ENCODE peak calls at places on chromosomes 11 and 22, in ten cellular contexts. N, R, I, Y, D, E, M, S, U and G are unnamed samples.

GRCh38 chr22:30838111-30838510 is 130.5 kb downstream of the MORC2 start:
- DNase-seq in U (no peak), M (peak), S (no peak), D (no peak), I (no peak), N (no peak), R (no peak), Y (no peak), E (no peak), G (no peak)

GRCh38 chr11:14934641-14935351 is 37.4 kb downstream of the CALCA start:
- DNase-seq in Y (no peak), S (no peak), D (no peak), I (no peak), M (no peak), E (no peak), U (no peak), R (no peak), N (no peak), G (no peak)

GRCh38 chr11:71477637-71478011 is 24.6 kb downstream of the NADSYN1 start:
- DNase-seq in M (no peak), D (no peak), S (no peak), I (no peak), R (peak), U (no peak), N (no peak), E (no peak), Y (no peak), G (no peak)

GRCh38 chr11:7098235-7098832 is 9.5 kb downstream of the RBMXL2 start:
- DNase-seq in Y (peak), U (peak), E (no peak), D (no peak), I (peak), R (no peak), N (peak), M (peak), S (no peak), G (no peak)

GRCh38 chr11:19679952-19680823 is 32.4 kb upstream of the NAV2 start:
- DNase-seq in U (no peak), D (no peak), E (no peak), S (peak), M (peak), R (peak), N (peak), Y (peak), I (peak), G (peak)

GRCh38 chr22:23242473-23243001 is 62.2 kb downstream of the BCR start:
- DNase-seq in S (no peak), N (no peak), U (no peak), D (no peak), Y (peak), M (peak), R (peak), E (no peak), I (peak), G (no peak)

GRCh38 chr11:83725161-83725560 is 439.0 kb upstream of the CCDC90B start:
- DNase-seq in I (no peak), M (no peak), Y (peak), D (no peak), N (no peak), E (no peak), S (no peak), U (no peak), R (peak), G (no peak)

GRCh38 chr11:75734491-75735180 is 17.0 kb downstream of the MOGAT2 start:
- DNase-seq in E (no peak), U (no peak), M (no peak), D (no peak), I (no peak), S (no peak), Y (no peak), N (no peak), R (no peak), G (no peak)

GRCh38 chr11:113547739-113548138 is 72.5 kb upstream of the DRD2 start:
- DNase-seq in R (no peak), U (no peak), D (no peak), Y (no peak), S (no peak), E (no peak), M (no peak), I (no peak), N (no peak), G (no peak)

GRCh38 chr22:30324008-30324730 is 2.6 kb downstream of the TBC1D10A start:
- DNase-seq in Y (no peak), D (no peak), I (peak), E (no peak), S (no peak), M (peak), N (no peak), R (no peak), U (no peak), G (no peak)

GRCh38 chr11:952406-953385 is 27.0 kb downstream of the AP2A2 start:
- DNase-seq in S (no peak), I (peak), Y (peak), N (no peak), D (no peak), E (no peak), U (no peak), R (no peak), M (peak), G (peak)

GRCh38 chr11:46529086-46529905 is 64.5 kb downstream of the AMBRA1 start:
- DNase-seq in S (peak), U (peak), D (peak), M (peak), R (peak), Y (peak), I (peak), E (peak), N (peak), G (peak)

GRCh38 chr22:37518509-37519267 is 527 bp downstream of the CARD10 start:
- DNase-seq in R (no peak), D (no peak), U (peak), N (no peak), E (peak), I (no peak), Y (peak), S (no peak), M (no peak), G (peak)

GRCh38 chr11:122748968-122749687 is 89.2 kb upstream of the CRTAM start:
- DNase-seq in D (no peak), U (peak), S (peak), R (no peak), M (peak), E (no peak), I (peak), Y (peak), N (no peak), G (no peak)

GRCh38 chr22:44576311-44577260 is 78.6 kb upstream of the RTL6 start:
- DNase-seq in I (no peak), N (no peak), D (no peak), R (peak), Y (no peak), S (peak), M (no peak), U (no peak), E (no peak), G (no peak)

GRCh38 chr11:128195756-128196155 is 391.6 kb downstream of the ETS1 start:
- DNase-seq in E (no peak), Y (no peak), D (no peak), U (no peak), R (no peak), M (no peak), S (no peak), I (no peak), N (no peak), G (no peak)

GRCh38 chr11:70016666-70017347 is 61.3 kb upstream of the ANO1 start:
- DNase-seq in S (no peak), D (no peak), Y (no peak), R (no peak), N (peak), U (no peak), E (no peak), I (peak), M (peak), G (no peak)

GRCh38 chr22:29128891-29129643 is 56.2 kb downstream of the KREMEN1 start:
- DNase-seq in E (no peak), N (no peak), Y (no peak), M (peak), D (no peak), R (no peak), U (no peak), S (no peak), I (no peak), G (no peak)

GRCh38 chr22:30573594-30574094 is 821 bp downstream of the GAL3ST1 start:
- DNase-seq in D (no peak), R (no peak), N (no peak), Y (no peak), I (no peak), M (no peak), U (no peak), S (no peak), E (no peak), G (no peak)

GRCh38 chr11:86288776-86289507 is 13.1 kb upstream of the HIKESHI start:
- DNase-seq in R (no peak), N (no peak), I (no peak), D (no peak), M (no peak), S (no peak), E (no peak), U (no peak), Y (no peak), G (no peak)

GRCh38 chr11:63671322-63672155 is at the start of gene ATL3:
- DNase-seq in R (peak), Y (peak), S (peak), D (peak), I (peak), U (peak), N (peak), E (peak), M (peak), G (peak)

GRCh38 chr22:31044262-31044861 is 36.8 kb upstream of the SMTN start:
- DNase-seq in U (no peak), I (no peak), E (no peak), S (no peak), R (peak), M (peak), D (no peak), N (no peak), Y (no peak), G (peak)

DNA sequence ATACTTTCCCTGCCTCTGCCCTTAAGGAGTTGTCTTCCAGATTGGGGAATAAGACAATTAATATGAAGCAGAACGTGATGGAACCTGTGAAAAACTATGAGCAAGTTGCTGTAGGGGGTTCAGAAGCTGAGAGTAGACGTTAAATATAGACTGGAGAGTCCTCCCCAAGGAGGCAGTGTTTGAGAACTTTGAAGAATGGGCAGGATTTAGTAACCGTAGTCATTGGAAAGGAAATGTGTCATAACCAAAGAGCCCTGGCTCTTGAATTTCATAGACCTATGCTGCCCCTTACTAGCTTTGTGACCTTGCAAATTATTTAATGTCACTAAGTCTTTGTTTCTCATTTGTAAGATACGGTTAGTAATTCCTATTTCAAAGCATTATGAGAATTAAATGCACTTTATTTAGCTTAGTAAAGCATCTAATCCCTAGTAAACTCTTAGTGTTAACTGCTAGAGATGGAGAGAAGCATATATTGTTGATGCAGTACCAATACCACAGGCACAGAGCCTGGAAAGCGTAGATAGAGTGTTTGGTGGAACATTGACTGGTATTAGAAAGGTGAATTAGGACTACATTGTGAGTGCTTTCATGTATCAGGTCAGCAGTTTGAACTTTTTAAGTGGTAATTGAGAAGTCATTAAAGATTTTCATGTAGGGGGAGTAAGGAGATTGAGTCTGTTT is 54.1 kb downstream of the MCAM start:
- DNase-seq in S (no peak), M (peak), D (no peak), N (no peak), E (no peak), R (no peak), U (no peak), Y (no peak), I (peak), G (no peak)
- TF ChIP-seq CTCF in S (no peak), M (peak), D (no peak), N (no peak), E (no peak), R (no peak), U (no peak), Y (no peak), I (no peak), G (no peak)

GRCh38 chr22:39384750-39385480 is 14.7 kb upstream of the TAB1 start:
- DNase-seq in I (no peak), M (peak), E (no peak), U (no peak), D (no peak), N (no peak), R (peak), S (no peak), Y (peak), G (no peak)
- TF ChIP-seq CTCF in I (peak), M (peak), E (no peak), U (no peak), D (no peak), N (no peak), R (peak), S (no peak), Y (peak), G (no peak)

DNA sequence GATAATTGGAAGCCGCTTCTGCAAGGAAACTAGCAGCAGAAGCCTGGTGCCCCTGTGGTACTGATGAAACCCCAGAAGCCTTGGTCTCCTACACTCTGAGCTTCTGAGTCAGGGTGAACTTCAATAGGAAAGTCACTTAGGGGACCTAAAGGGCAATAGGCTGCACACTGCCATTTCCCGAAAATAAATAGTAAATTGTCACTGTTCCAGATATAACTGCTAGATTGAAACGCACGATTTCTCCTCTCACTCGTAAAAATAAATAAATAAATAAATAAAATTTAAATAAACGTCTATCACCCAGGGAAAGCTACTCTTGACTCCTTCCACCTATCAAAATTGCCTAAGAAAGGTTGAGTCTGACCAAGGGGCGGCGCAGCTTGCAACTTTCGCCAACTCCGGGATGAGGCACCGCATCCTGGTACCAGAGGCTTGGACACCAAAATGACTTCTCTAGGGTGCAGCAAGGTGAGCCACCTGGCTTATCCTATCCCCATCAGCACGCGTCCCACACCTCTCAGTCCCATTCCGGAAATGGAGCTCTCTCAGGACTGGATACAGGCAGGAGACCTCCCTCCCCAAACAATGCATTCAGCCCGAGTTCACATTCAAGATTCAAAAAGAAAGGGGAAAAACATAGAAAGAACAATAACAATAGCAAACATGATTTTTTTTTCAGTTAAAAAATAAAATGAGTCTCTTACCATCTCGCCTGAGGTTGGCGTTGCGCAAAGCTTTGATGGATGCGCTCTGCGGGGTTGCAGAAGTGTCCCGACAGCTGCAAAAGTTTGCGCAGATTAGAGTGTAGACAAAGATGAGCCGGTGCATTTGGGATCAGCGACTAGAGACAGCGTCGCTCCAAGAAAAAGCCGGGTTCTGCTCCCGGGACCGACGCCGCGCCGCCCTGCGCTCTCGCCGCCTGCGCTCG is 583 bp downstream of the PDGFD start:
- DNase-seq in S (no peak), D (no peak), M (peak), I (peak), Y (peak), N (peak), R (peak), U (no peak), E (no peak), G (peak)
- TF ChIP-seq CTCF in S (no peak), D (no peak), M (peak), I (peak), Y (peak), N (no peak), R (no peak), U (no peak), E (no peak), G (no peak)

DNA sequence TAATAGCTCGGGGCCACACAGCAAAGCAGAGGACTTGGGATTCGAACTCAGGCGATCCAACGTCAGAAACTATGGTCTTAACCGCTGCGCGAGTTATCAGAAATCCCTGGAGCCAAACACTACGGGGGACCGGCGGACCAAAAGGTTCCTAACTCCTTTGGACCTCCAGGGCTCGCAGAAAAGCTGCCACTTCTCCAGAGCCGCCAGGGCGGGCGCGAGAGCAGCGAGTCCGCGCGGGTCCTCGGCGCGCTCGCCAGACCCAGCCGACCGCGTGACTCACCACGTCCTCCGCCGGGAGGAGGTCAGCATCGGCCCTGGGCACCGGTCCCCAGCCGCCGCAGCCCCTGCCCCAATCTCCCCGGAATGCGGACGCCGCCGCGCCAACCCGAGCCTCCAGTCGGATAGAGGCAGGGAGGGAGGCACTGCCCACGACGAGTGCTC is 6.0 kb upstream of the ALX4 start:
- DNase-seq in N (no peak), Y (peak), R (no peak), E (peak), I (no peak), D (no peak), U (no peak), M (peak), S (peak), G (no peak)
- TF ChIP-seq CTCF in N (no peak), Y (peak), R (peak), E (no peak), I (no peak), D (no peak), U (no peak), M (no peak), S (no peak), G (no peak)

DNA sequence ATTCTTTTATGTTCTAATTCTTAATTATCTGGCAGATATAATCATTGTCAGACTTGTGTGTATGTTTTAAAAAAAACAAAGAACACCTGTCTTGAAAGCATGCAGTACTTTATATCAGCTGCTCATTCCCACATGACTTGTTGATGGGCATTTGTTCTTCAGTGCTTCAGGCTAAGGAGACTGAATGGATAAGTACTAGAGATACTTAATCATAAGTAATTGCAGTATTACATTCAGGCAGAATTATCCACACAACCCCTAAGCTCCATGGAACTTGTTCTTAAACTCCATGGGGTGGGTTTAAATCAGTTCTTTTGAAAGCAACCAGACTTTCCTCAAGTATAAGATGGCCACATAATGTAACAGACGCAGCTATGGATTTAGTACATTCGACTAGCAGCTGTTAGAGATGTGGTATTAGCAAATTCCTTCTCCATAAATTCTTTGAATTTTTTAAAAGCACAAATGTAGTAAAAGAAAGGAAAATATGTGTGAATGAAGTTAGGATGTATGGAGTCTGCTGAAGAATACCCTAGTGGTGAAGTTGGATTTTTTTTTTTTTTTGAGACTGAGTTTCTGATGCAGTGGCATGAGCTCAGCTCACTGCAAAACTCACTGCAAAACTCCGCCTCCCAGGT is 3.0 kb downstream of the JAM3 start:
- DNase-seq in R (no peak), Y (no peak), U (no peak), I (no peak), S (no peak), M (peak), N (no peak), E (no peak), D (no peak), G (no peak)
- TF ChIP-seq CTCF in R (peak), Y (no peak), U (no peak), I (no peak), S (no peak), M (no peak), N (no peak), E (peak), D (peak), G (no peak)

DNA sequence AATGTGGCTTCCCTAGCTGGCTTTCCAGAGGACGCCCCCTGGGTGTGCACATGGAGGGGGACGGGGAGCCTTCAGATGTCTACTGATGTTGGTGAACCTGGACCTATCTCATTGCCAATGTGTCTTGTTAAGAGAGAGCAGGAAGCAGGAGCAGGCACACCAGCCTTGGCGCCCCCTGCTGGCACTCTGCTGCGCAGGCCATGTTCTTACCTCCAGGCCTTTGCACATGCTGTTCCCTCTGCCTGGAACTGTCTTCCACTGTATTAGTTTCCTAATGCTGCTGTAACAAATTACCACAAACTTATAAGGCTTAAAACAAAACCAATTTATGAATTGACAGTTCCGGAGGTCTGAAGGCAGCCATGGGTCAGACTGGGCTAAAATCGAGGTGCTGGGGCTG is 23.6 kb upstream of the MN1 start:
- DNase-seq in Y (no peak), N (no peak), E (no peak), M (no peak), U (no peak), D (no peak), I (no peak), R (no peak), S (no peak), G (no peak)
- TF ChIP-seq CTCF in Y (peak), N (no peak), E (peak), M (peak), U (peak), D (no peak), I (peak), R (peak), S (peak), G (no peak)

GRCh38 chr11:93251922-93252321 is 54.1 kb upstream of the SLC36A4 start:
- DNase-seq in E (no peak), I (no peak), N (no peak), R (no peak), U (no peak), M (no peak), S (no peak), Y (no peak), D (no peak), G (no peak)

GRCh38 chr11:93249437-93250210 is 51.8 kb upstream of the SLC36A4 start:
- DNase-seq in Y (no peak), M (no peak), I (no peak), S (no peak), R (no peak), N (no peak), E (no peak), D (no peak), U (no peak), G (no peak)

GRCh38 chr11:93253111-93253510 is 55.3 kb upstream of the SLC36A4 start:
- DNase-seq in D (no peak), R (no peak), S (no peak), I (no peak), E (no peak), U (no peak), Y (no peak), M (no peak), N (no peak), G (no peak)

GRCh38 chr11:93244018-93244417 is 46.2 kb upstream of the SLC36A4 start:
- DNase-seq in S (no peak), Y (no peak), U (no peak), N (no peak), R (no peak), D (no peak), I (no peak), E (no peak), M (no peak), G (no peak)

DNA sequence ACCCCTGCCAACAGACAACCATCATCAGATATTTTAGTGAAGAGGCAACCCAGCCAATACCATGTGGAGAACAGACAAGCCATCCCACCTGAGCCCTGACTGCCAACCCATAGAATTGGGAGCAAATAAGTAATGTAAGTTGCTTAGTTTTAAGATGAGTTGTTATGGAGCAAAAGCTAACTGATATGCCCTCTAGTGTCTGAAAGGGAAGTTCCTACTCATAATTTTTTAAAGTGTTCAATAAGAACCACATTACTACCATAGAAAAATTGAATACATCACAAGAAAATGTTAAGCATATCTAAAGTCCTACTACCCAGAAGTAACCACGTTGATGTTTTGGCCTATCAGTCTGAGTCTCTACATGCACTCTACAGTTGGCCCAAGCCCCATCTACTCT is 50.8 kb upstream of the SLC36A4 start:
- DNase-seq in U (no peak), I (no peak), E (no peak), S (no peak), N (no peak), M (peak), R (no peak), Y (no peak), D (no peak), G (no peak)
- TF ChIP-seq CTCF in U (peak), I (peak), E (no peak), S (peak), N (no peak), M (peak), R (peak), Y (peak), D (no peak), G (no peak)